ENCODE peak calls at places on chromosomes 13 and 19, in four cellular contexts. D is A549, U is K562, R is HepG2. G is an unnamed sample.

GRCh38 chr19:604355-604754 is 14.7 kb downstream of the HCN2 start:
- DNase-seq in D (peak), R (no peak), U (peak), G (no peak)

GRCh38 chr19:22446605-22447004 is 24.5 kb upstream of the ZNF98 start:
- DNase-seq in U (no peak), R (no peak), D (no peak), G (no peak)

GRCh38 chr19:5627395-5627904 is 4.6 kb downstream of the SAFB start:
- DNase-seq in R (no peak), U (peak), D (no peak), G (no peak)

GRCh38 chr19:40585677-40586422 is 9.2 kb downstream of the SHKBP1 start:
- DNase-seq in R (no peak), D (peak), U (no peak), G (no peak)

GRCh38 chr19:50679177-50680125 is 30.2 kb downstream of the C19orf81 start:
- DNase-seq in R (peak), U (peak), D (peak), G (no peak)

GRCh38 chr13:107742544-107742943 is 472.8 kb downstream of the LIG4 start:
- DNase-seq in D (no peak), U (no peak), R (no peak), G (no peak)

GRCh38 chr13:113551081-113552000 is 33.2 kb upstream of the TFDP1 start:
- DNase-seq in U (peak), R (no peak), D (no peak), G (no peak)

GRCh38 chr13:65336106-65336603 is 1894.0 kb downstream of the PCDH9 start:
- DNase-seq in D (no peak), U (no peak), R (no peak), G (no peak)

GRCh38 chr19:48629599-48630288 is 7.4 kb downstream of the DBP start:
- DNase-seq in R (no peak), U (peak), D (no peak), G (peak)

GRCh38 chr19:19305696-19306095 is 14.6 kb downstream of the SUGP1 start:
- DNase-seq in D (no peak), U (no peak), R (no peak), G (no peak)

GRCh38 chr19:19303411-19303810 is 16.9 kb downstream of the SUGP1 start:
- DNase-seq in R (no peak), U (no peak), D (no peak), G (no peak)

GRCh38 chr19:19306191-19306590 is 14.1 kb downstream of the SUGP1 start:
- DNase-seq in U (no peak), R (no peak), D (no peak), G (no peak)

GRCh38 chr19:19305066-19305465 is 15.2 kb downstream of the SUGP1 start:
- DNase-seq in D (no peak), R (no peak), U (no peak), G (no peak)

GRCh38 chr19:19304186-19304975 is 15.9 kb downstream of the SUGP1 start:
- DNase-seq in U (no peak), R (no peak), D (no peak), G (no peak)
- TF ChIP-seq PHF8 in U (no peak), R (no peak), D (no peak), G (no peak)

GRCh38 chr19:14632286-14632685 is 42.4 kb downstream of the ADGRE3 start:
- DNase-seq in R (peak), U (peak), D (peak), G (no peak)
- TF ChIP-seq PHF8 in R (no peak), U (no peak), D (no peak), G (no peak)

DNA sequence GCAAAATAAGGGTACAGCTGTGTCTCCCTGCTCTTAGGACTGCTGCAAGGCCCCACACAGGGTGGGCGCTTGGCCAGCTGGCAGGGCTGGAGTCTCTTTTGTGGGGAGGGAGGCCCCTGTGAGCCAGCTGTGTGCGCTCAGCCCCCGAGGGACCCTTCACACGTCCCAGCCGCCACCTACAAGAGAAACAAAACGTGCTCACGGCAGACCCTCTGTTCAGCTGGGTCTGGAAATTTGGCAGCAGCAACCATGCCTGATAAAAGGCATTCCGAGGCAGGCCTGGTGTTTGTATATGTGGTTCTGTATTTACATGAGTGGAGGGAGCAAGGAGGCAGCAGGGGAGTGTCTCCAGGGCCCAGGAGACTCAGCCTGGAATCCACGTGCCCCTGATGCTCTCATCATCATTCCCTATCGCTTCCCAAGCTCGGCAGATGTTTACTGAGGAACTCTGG is 49.7 kb downstream of the CRTC1 start:
- DNase-seq in D (no peak), U (no peak), R (peak), G (no peak)
- TF ChIP-seq PHF8 in D (no peak), U (no peak), R (no peak), G (no peak)

GRCh38 chr13:81172603-81173002 is 831.7 kb upstream of the SPRY2 start:
- DNase-seq in U (no peak), D (no peak), R (no peak), G (no peak)

DNA sequence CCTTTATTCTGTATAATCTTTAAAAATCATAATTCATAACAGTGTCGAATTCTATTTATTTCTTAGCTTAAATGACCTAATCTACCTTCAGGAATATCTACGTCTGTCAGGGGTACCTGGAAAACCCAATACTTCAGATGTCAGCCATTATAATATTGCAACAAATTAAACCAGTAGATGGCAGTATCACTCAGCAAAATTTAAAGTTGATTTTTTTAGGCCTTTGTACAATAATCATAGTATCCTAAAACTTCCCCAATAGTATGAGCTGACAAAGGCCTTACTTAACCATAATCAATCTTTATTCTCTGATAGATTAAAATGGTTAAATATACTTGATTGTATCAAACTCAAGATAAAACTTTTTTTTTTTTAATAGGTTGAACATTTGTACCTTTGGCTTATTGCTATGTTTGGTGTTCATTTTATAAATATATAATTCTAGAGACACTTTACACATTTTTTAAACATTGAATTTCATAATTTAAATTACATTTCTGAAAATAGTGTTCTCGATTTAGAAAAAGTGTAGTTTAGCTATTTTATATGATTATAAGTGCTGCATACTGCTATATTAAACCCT is 830.2 kb upstream of the SPRY2 start:
- DNase-seq in D (peak), R (peak), U (peak), G (no peak)
- TF ChIP-seq PHF8 in D (no peak), R (no peak), U (no peak), G (no peak)

GRCh38 chr13:99471231-99472202 is 29.8 kb upstream of the TM9SF2 start:
- DNase-seq in U (no peak), R (no peak), D (no peak), G (no peak)
- TF ChIP-seq PHF8 in U (no peak), R (no peak), D (no peak), G (no peak)

GRCh38 chr19:32104465-32105235 is 240.8 kb upstream of the ZNF507 start:
- DNase-seq in U (no peak), R (no peak), D (peak), G (peak)
- TF ChIP-seq PHF8 in U (no peak), R (no peak), D (no peak), G (no peak)

GRCh38 chr13:110476220-110476617 is 85.3 kb downstream of the RAB20 start:
- DNase-seq in R (no peak), D (no peak), U (no peak), G (no peak)

GRCh38 chr13:110475117-110475516 is 86.4 kb downstream of the RAB20 start:
- DNase-seq in D (no peak), U (no peak), R (no peak), G (no peak)

GRCh38 chr13:110477711-110478245 is 83.7 kb downstream of the RAB20 start:
- DNase-seq in R (no peak), U (no peak), D (no peak), G (no peak)

GRCh38 chr13:110474713-110475112 is 86.8 kb downstream of the RAB20 start:
- DNase-seq in U (no peak), R (no peak), D (no peak), G (no peak)

GRCh38 chr13:110475550-110476219 is 85.8 kb downstream of the RAB20 start:
- DNase-seq in U (peak), D (no peak), R (no peak), G (no peak)
- TF ChIP-seq PHF8 in U (no peak), D (no peak), R (no peak), G (no peak)

DNA sequence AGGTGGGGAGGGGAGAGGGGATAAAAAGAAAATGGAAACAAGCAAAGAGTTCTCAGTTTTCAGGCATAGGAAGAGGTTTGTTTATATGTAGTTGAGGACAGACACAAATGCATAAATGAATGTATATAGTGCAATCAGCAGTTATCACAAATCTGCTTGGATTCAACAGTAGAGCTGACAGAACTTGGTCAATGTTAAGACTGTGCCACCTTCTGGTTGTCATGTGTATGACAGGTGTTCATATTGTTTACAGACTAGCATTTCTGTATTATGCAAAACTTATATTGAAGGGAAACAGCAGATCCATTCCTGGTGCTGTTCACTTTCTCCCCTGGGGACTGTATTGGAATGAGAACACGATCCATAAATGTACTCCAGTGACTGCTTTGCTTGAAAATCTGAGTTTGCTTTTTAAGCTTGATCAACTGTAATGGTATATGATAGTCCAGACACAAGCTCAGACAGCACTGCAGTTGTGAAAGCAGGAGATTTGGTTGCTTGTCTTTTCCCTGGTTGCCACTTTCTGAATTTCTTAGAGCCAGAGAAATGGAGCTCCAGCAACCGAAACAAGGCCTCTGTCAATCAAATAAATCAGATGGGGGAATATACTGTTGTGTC is 319.5 kb upstream of the OBI1 start:
- DNase-seq in R (peak), D (peak), U (peak), G (no peak)
- TF ChIP-seq PHF8 in R (no peak), D (no peak), U (no peak), G (no peak)

DNA sequence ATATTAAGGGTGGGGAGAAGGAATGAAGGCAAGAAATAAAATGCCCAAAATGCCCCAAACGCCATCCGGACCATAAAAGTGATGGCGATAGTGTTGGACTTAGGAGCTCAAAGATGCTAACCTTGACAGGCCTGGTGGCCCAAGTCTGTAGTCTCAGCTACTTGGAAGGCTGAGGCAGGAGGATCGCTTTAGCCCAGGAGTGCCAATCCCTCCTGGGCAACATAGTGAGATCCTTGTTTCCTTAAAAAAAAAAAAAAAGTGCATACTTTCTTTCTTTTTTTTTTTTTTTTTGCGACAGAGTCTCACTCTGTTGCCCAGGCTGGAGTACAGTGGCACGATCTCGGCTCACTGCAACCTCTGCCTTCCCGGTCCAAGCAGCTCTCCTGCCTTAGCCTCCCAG is 32.0 kb upstream of the MRI1 start:
- DNase-seq in D (no peak), R (no peak), U (no peak), G (no peak)
- TF ChIP-seq PHF8 in D (no peak), R (no peak), U (no peak), G (no peak)

DNA sequence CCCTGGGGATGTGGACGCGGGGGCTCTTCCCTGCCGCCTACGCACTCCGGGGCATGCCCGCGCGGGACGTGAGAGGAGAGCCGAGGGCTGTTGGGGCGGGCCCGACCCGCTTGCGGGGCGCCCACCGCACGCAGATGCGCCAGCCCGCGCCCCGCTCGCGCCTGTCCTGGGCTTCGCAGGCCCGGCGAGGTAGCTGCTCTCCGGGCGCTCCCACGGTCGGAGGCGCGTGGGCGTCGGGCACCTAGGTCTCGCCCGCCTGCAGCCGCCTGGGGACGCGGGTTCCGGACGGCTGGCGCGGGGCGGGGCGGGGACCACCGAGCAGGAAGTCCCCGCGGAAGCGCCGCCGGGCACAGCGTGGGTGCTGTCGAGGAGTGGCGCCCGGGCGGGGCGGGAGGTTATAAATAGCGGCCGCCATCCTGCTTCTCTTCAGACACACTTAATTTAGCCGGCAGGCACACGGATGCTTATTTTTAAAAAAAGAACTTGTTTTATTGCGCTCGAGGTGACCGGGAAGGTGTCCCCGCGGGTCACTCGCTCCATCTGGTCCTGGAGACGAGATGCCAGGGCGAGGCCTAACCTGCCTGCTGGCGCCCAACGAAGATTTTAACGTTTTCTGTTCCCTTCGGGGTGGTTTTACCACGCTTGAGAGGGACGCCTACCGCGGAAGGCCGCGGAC is 561 bp upstream of the GJA3 start:
- DNase-seq in U (no peak), R (no peak), D (no peak), G (peak)
- TF ChIP-seq PHF8 in U (no peak), R (no peak), D (no peak), G (no peak)